ENCODE peak calls at places on chromosomes 13 and 19, in seven cellular contexts. S is pancreas, Q is DND-41, O is right lobe of liver, E is T-cell, T is gastroesophageal sphincter, B is left colon. Z is an unnamed sample.

GRCh38 chr13:80359459-80360297 is 18.8 kb upstream of the SPRY2 start:
- ATAC-seq in S (peak; percentile 38), Q (no peak), O (peak; percentile 36), E (no peak), T (peak; percentile 63), B (no peak), Z (peak; percentile 21)

GRCh38 chr13:105897575-105897974 is 637.9 kb downstream of the EFNB2 start:
- ATAC-seq in S (no peak), Q (no peak), O (no peak), E (no peak), T (no peak), B (no peak), Z (no peak)

GRCh38 chr13:73661066-73661465 is 473.1 kb downstream of the KLF12 start:
- ATAC-seq in S (no peak), Q (no peak), O (peak; percentile 17), E (no peak), T (no peak), B (no peak), Z (no peak)

GRCh38 chr19:50266041-50266440 is 62.6 kb downstream of the MYH14 start:
- ATAC-seq in S (no peak), Q (no peak), O (peak; percentile 12), E (no peak), T (no peak), B (no peak), Z (no peak)

GRCh38 chr13:102879793-102880499 is 34.1 kb downstream of the ERCC5 start:
- ATAC-seq in S (no peak), Q (no peak), O (no peak), E (no peak), T (no peak), B (peak; percentile 18), Z (no peak)

GRCh38 chr13:49587311-49587847 is 2.0 kb upstream of the RCBTB1 start:
- ATAC-seq in S (no peak), Q (no peak), O (no peak), E (no peak), T (no peak), B (no peak), Z (no peak)

GRCh38 chr13:101785858-101786257 is 333.4 kb downstream of the ITGBL1 start:
- ATAC-seq in S (peak; percentile 53), Q (no peak), O (peak; percentile 97), E (no peak), T (no peak), B (no peak), Z (peak; percentile 97)

GRCh38 chr19:3357731-3358391 is 8.5 kb upstream of the NFIC start:
- ATAC-seq in S (peak; percentile 6), Q (peak; percentile 21), O (no peak), E (no peak), T (no peak), B (no peak), Z (no peak)

GRCh38 chr13:74464656-74465055 is 330.5 kb upstream of the KLF12 start:
- ATAC-seq in S (no peak), Q (no peak), O (no peak), E (no peak), T (no peak), B (no peak), Z (no peak)

GRCh38 chr19:57374179-57374578 is 10.8 kb downstream of the TRAPPC2B start:
- ATAC-seq in S (no peak), Q (no peak), O (no peak), E (no peak), T (no peak), B (no peak), Z (no peak)